ENCODE peak calls at places on chromosomes 3 and 15, in nine cellular contexts. B is cardiac fibroblast, V is HS-27A, R is uterus, C is NAMALWA, F is T-cell, Z is psoas muscle, A is A172, M is spleen. U is an unnamed sample.
A peak's percentile ranks its signal among the peaks of the same experiment; 100 is the strongest.

GRCh38 chr15:100253640-100254039 is 88.1 kb downstream of the ADAMTS17 start:
- DNase-seq in B (no peak), V (no peak), Z (no peak), C (peak; percentile 8), F (no peak), M (no peak), R (no peak), A (no peak), U (no peak)

GRCh38 chr3:138362536-138362935 is 14.2 kb downstream of the MRAS start:
- DNase-seq in B (no peak), F (no peak), Z (no peak), V (no peak), M (no peak), C (no peak), R (no peak), A (no peak), U (no peak)

GRCh38 chr15:52735231-52736089 is 54.7 kb downstream of the ONECUT1 start:
- DNase-seq in R (peak; percentile 39), A (peak; percentile 65), C (peak; percentile 92), V (peak; percentile 69), F (peak; percentile 42), Z (no peak), M (no peak), B (peak; percentile 90), U (peak; percentile 88)

GRCh38 chr3:38717603-38718240 is 68.2 kb upstream of the SCN5A start:
- DNase-seq in Z (no peak), A (no peak), C (no peak), F (no peak), R (no peak), V (no peak), B (no peak), M (no peak), U (no peak)

GRCh38 chr3:141096981-141097380 is 45.8 kb downstream of the SPSB4 start:
- DNase-seq in M (no peak), V (no peak), R (no peak), F (no peak), Z (no peak), B (no peak), C (no peak), A (no peak), U (no peak)

GRCh38 chr15:41417418-41417811 is 520 bp downstream of the RTF1 start:
- DNase-seq in Z (peak; percentile 67), A (no peak), V (peak; percentile 23), M (no peak), B (peak; percentile 40), C (no peak), R (peak; percentile 32), F (no peak), U (peak; percentile 44)

GRCh38 chr3:113764698-113765097 is 17.9 kb downstream of the ATP6V1A start:
- DNase-seq in M (no peak), B (no peak), V (no peak), Z (no peak), A (no peak), F (no peak), R (no peak), C (no peak), U (no peak)

GRCh38 chr3:138916824-138917223 is 30.1 kb downstream of the FOXL2 start:
- DNase-seq in B (no peak), F (no peak), R (no peak), V (no peak), Z (no peak), M (no peak), A (peak; percentile 30), C (no peak), U (no peak)

GRCh38 chr3:155382396-155383042 is 89.0 kb upstream of the STRIT1 start:
- DNase-seq in R (peak; percentile 56), B (peak; percentile 71), F (no peak), A (peak; percentile 76), V (peak; percentile 66), C (peak; percentile 49), M (no peak), Z (peak; percentile 74), U (peak; percentile 38)

GRCh38 chr3:107958151-107958550 is 132.7 kb downstream of the CD47 start:
- DNase-seq in F (no peak), Z (no peak), R (no peak), M (no peak), C (no peak), V (no peak), A (no peak), B (peak; percentile 40), U (no peak)

GRCh38 chr15:64653757-64654156 is 121.6 kb downstream of the RBPMS2 start:
- DNase-seq in A (peak; percentile 18), V (no peak), B (peak; percentile 46), Z (no peak), M (no peak), C (peak; percentile 38), R (no peak), F (no peak), U (no peak)

GRCh38 chr15:60370804-60371700 is 26.7 kb downstream of the ANXA2 start:
- DNase-seq in R (peak; percentile 80), C (no peak), B (peak; percentile 99), M (no peak), V (peak; percentile 99), Z (peak; percentile 77), F (no peak), A (peak; percentile 99), U (no peak)

GRCh38 chr3:66302288-66302687 is 81.5 kb downstream of the SLC25A26 start:
- DNase-seq in V (no peak), A (no peak), M (no peak), R (no peak), C (peak; percentile 3), F (peak; percentile 65), Z (no peak), B (peak; percentile 11), U (peak; percentile 50)

GRCh38 chr3:186193534-186194450 is 84.9 kb upstream of the ETV5 start:
- DNase-seq in F (no peak), M (no peak), V (no peak), R (no peak), Z (no peak), A (no peak), B (no peak), C (no peak), U (no peak)

GRCh38 chr3:71107926-71108325 is 475.6 kb downstream of the FOXP1 start:
- DNase-seq in V (no peak), Z (no peak), F (no peak), A (no peak), B (peak; percentile 52), M (no peak), C (no peak), R (no peak), U (no peak)

GRCh38 chr15:66833372-66833771 is 131.3 kb downstream of the SMAD6 start:
- DNase-seq in B (no peak), C (peak; percentile 66), F (no peak), R (no peak), A (no peak), V (no peak), M (peak; percentile 79), Z (no peak), U (peak; percentile 43)

GRCh38 chr15:74025436-74025835 is 30.9 kb downstream of the PML start:
- DNase-seq in V (no peak), B (peak; percentile 56), M (no peak), C (no peak), F (no peak), A (no peak), Z (no peak), R (no peak), U (no peak)

GRCh38 chr3:47019201-47019600 is 39.7 kb downstream of the NBEAL2 start:
- DNase-seq in C (no peak), M (no peak), R (no peak), V (no peak), A (no peak), F (no peak), Z (no peak), B (no peak), U (peak; percentile 82)

GRCh38 chr3:105459566-105460290 is 93.0 kb downstream of the ALCAM start:
- DNase-seq in B (peak; percentile 36), F (no peak), Z (no peak), M (no peak), A (no peak), C (no peak), R (no peak), V (no peak), U (no peak)

GRCh38 chr3:135896613-135897012 is 68.9 kb upstream of the PPP2R3A start:
- DNase-seq in V (peak; percentile 88), R (no peak), B (peak; percentile 51), C (no peak), A (peak; percentile 80), F (no peak), Z (no peak), M (no peak), U (no peak)

GRCh38 chr3:12692444-12692843 is 28.5 kb upstream of the RAF1 start:
- DNase-seq in C (no peak), F (no peak), R (no peak), Z (no peak), M (no peak), V (no peak), B (no peak), A (no peak), U (no peak)

GRCh38 chr3:44077267-44077666 is 164.4 kb upstream of the TOPAZ1 start:
- DNase-seq in M (no peak), C (peak; percentile 7), R (no peak), A (no peak), Z (no peak), F (no peak), V (no peak), B (peak; percentile 32), U (peak; percentile 33)

GRCh38 chr15:64640146-64640868 is 135.1 kb downstream of the RBPMS2 start:
- DNase-seq in Z (no peak), A (no peak), V (no peak), M (no peak), R (peak; percentile 28), C (no peak), F (no peak), B (no peak), U (peak; percentile 23)

GRCh38 chr3:120436523-120437050 is 14.2 kb downstream of the FSTL1 start:
- DNase-seq in M (no peak), Z (no peak), V (no peak), C (no peak), R (no peak), A (no peak), F (no peak), B (no peak), U (no peak)

GRCh38 chr15:95141486-95141885 is 910.1 kb downstream of the MCTP2 start:
- DNase-seq in B (peak; percentile 53), Z (no peak), M (no peak), V (no peak), R (no peak), C (no peak), A (no peak), F (no peak), U (no peak)

GRCh38 chr15:96053039-96054021 is 277.2 kb upstream of the NR2F2 start:
- DNase-seq in Z (peak; percentile 78), F (no peak), M (peak; percentile 78), V (no peak), A (peak; percentile 19), B (peak; percentile 28), R (peak; percentile 34), C (no peak), U (peak; percentile 48)

GRCh38 chr3:138724433-138724832 is 110.3 kb downstream of the PIK3CB start:
- DNase-seq in C (no peak), F (no peak), V (no peak), M (no peak), R (no peak), B (no peak), A (no peak), Z (no peak), U (no peak)